ENCODE peak calls at places on chromosomes 13 and 19, in ten cellular contexts. E is WTC11, L is SK-N-SH, U is endothelial cell of umbilical vein, R is A549, Z is K562, P is GM12878, F is HCT116, I is HepG2, S is H1. B is an unnamed sample.

GRCh38 chr19:7668842-7669241 is at the start of gene RETN:
- DNase-seq in E (no peak), L (no peak), U (no peak), R (no peak), Z (no peak), P (no peak), F (no peak), I (no peak), S (no peak), B (peak; percentile 96)

GRCh38 chr13:24176351-24177101 is 16.0 kb downstream of the SPATA13 start:
- DNase-seq in E (no peak), L (no peak), U (peak; percentile 88), R (no peak), Z (no peak), P (no peak), F (no peak), I (peak; percentile 72), S (no peak), B (no peak)

GRCh38 chr13:78655906-78656305 is 3.0 kb downstream of the OBI1 start:
- DNase-seq in E (no peak), L (no peak), U (peak; percentile 79), R (no peak), Z (no peak), P (no peak), F (no peak), I (no peak), S (no peak), B (no peak)

GRCh38 chr13:51560336-51560735 is 23.9 kb upstream of the WDFY2 start:
- DNase-seq in E (no peak), L (no peak), U (no peak), R (no peak), Z (no peak), P (no peak), F (no peak), I (no peak), S (no peak), B (peak; percentile 64)

GRCh38 chr19:2391118-2391725 is 31.2 kb downstream of the TMPRSS9 start:
- DNase-seq in E (no peak), L (peak; percentile 72), U (peak; percentile 73), R (peak; percentile 79), Z (peak; percentile 63), P (peak; percentile 21), F (peak; percentile 66), I (peak; percentile 72), S (no peak), B (peak; percentile 78)

GRCh38 chr13:64471916-64472315 is 2758.2 kb downstream of the PCDH9 start:
- DNase-seq in E (no peak), L (peak; percentile 22), U (peak; percentile 66), R (peak; percentile 59), Z (no peak), P (no peak), F (peak; percentile 8), I (peak; percentile 15), S (no peak), B (peak; percentile 25)

GRCh38 chr19:1941146-1942077 is at the start of gene CSNK1G2:
- DNase-seq in E (no peak), L (no peak), U (no peak), R (no peak), Z (peak; percentile 75), P (no peak), F (no peak), I (no peak), S (no peak), B (no peak)

GRCh38 chr13:43963726-43964125 is 84.0 kb downstream of the LACC1 start:
- DNase-seq in E (no peak), L (no peak), U (no peak), R (peak; percentile 19), Z (no peak), P (no peak), F (peak; percentile 8), I (no peak), S (no peak), B (peak; percentile 4)

DNA sequence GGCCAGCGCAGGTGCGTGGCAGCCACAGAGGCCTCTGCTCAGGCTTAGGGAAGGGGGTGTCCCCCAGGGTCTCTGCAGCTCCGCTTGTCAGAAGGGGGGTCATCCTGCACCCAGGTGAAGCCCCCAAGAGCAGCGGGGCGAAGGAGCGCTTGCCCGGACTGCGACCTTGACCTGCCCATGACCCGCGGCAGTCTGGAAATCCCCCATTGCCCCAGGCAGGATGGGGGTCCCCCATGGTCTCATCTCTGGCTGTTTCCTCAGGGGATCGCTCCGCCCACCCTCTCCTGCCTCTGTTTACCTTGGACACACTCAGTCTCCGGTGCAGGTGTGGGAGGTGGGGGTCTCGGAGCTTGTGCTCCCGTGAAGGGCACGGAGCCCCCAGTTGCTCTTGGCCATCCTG is 82.7 kb downstream of the KDM4B start:
- DNase-seq in E (no peak), L (no peak), U (no peak), R (no peak), Z (no peak), P (no peak), F (no peak), I (no peak), S (no peak), B (no peak)
- TF ChIP-seq MAX in E (no peak), L (no peak), U (no peak), R (no peak), Z (no peak), P (no peak), F (no peak), I (no peak), S (no peak), B (no peak)

DNA sequence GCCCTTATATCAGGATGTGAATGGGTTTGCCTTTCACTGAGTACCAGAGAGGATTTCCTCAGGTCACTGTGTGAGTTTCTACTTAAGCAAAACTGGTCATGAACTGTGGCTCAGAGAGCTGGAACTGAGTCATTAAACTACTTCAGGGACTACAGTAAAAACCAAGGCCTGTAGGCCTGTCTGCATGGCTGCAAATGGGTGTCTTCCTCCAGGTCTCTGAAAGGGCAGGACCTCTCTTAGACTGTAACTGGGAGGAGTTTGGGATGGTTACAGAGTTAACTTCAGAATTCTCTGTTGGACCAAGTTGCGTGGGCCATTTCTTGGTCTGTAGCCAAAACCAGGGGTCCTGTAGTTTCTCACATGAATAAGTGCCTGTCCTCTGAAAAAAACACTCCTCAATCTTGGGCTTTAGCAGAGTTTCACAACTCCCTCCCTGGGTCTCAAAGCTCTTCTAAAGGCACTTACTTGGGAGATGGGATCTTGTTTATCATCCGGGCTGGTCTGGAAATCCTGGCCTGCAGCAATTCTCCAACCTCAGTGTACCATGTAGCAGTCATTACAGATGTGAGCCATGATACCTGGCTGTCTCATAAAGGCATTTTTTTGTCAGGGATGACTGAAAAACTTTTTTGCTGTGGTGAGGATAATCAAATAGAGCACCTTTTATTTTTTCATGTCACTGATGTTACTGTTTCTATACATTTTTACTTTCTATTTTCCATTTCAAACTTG is 19.7 kb downstream of the ZNF714 start:
- DNase-seq in E (no peak), L (no peak), U (peak; percentile 4), R (no peak), Z (no peak), P (no peak), F (no peak), I (no peak), S (no peak), B (no peak)
- TF ChIP-seq MAX in E (no peak), L (no peak), U (no peak), R (no peak), Z (no peak), P (no peak), F (no peak), I (no peak), S (no peak), B (no peak)

GRCh38 chr13:112838038-112838965 is 130.7 kb upstream of the MCF2L start:
- DNase-seq in E (no peak), L (no peak), U (no peak), R (no peak), Z (no peak), P (no peak), F (no peak), I (no peak), S (no peak), B (no peak)
- TF ChIP-seq MAX in E (no peak), L (no peak), U (no peak), R (no peak), Z (no peak), P (no peak), F (no peak), I (no peak), S (no peak), B (no peak)

DNA sequence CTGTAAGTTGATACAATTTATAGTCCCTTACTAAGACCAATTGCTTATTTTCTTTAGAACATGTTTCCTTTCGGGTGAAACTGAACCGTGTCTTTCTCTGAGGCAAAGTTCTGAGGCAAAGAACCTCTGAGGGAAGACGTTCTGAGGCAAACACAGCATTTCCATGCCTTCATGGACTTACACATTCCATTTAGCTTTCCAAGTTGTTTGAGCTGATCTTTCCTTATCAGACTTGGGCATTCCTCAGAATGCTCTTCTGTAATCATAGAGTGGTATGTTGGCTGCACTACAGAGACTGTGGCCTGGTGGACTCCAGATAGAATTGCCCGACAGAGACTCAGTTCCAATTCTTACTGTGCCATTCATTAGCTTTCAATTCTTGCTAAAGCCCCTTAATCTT is 579.0 kb downstream of the KCTD12 start:
- DNase-seq in E (no peak), L (no peak), U (peak; percentile 4), R (no peak), Z (no peak), P (no peak), F (no peak), I (no peak), S (no peak), B (no peak)
- TF ChIP-seq MAX in E (no peak), L (no peak), U (no peak), R (no peak), Z (no peak), P (no peak), F (no peak), I (no peak), S (no peak), B (no peak)

GRCh38 chr19:53896682-53897081 is 12.4 kb upstream of the CACNG7 start:
- DNase-seq in E (no peak), L (no peak), U (no peak), R (no peak), Z (no peak), P (no peak), F (no peak), I (no peak), S (no peak), B (no peak)

GRCh38 chr19:53898680-53899341 is 10.3 kb upstream of the CACNG7 start:
- DNase-seq in E (peak; percentile 100), L (peak; percentile 96), U (no peak), R (peak; percentile 69), Z (peak; percentile 96), P (no peak), F (peak; percentile 77), I (no peak), S (peak; percentile 99), B (no peak)

GRCh38 chr19:53897459-53897858 is 11.6 kb upstream of the CACNG7 start:
- DNase-seq in E (no peak), L (no peak), U (no peak), R (no peak), Z (no peak), P (no peak), F (no peak), I (no peak), S (no peak), B (no peak)

GRCh38 chr19:53900191-53900860 is 8.8 kb upstream of the CACNG7 start:
- DNase-seq in E (no peak), L (no peak), U (no peak), R (no peak), Z (no peak), P (no peak), F (no peak), I (no peak), S (no peak), B (no peak)

DNA sequence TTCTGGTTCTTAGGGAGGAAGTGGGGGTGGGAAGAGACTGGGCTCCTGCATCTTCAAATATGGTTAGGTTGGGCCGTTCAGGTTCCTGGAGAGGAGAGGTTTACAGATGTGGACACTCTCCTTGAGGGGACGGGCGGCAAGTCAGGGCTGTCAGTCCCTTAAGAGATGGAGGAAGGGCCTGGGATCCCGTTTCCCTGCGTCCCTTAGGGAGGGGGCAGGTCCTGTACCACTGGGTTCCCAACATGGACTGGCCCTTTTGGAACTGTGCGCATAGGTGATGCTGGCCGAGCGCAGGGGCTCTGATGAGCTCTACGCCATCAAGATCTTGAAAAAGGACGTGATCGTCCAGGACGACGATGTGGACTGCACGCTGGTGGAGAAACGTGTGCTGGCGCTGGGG is 10.9 kb upstream of the CACNG7 start:
- DNase-seq in E (peak; percentile 36), L (no peak), U (no peak), R (no peak), Z (no peak), P (no peak), F (no peak), I (no peak), S (no peak), B (no peak)
- TF ChIP-seq MAX in E (no peak), L (no peak), U (no peak), R (no peak), Z (no peak), P (no peak), F (no peak), I (no peak), S (no peak), B (no peak)

B was measured in NB4.